ENCODE peak calls at places on chromosomes 12 and 14, in six cellular contexts. O, F, K, N, E and V are unnamed samples.
A peak's percentile ranks its signal among the peaks of the same experiment; 100 is the strongest.

GRCh38 chr14:68407275-68407674 is 385.6 kb downstream of the ZFP36L1 start:
- DNase-seq in O (no peak), F (no peak), K (no peak), N (no peak), E (no peak), V (no peak)

GRCh38 chr12:122909442-122910288 is 13.7 kb upstream of the VPS37B start:
- DNase-seq in O (no peak), F (no peak), K (no peak), N (no peak), E (no peak), V (no peak)

GRCh38 chr12:52191841-52192791 is at the start of gene KRT80:
- DNase-seq in O (peak; percentile 96), F (peak; percentile 93), K (peak; percentile 76), N (peak; percentile 99), E (peak; percentile 99), V (peak; percentile 98)

GRCh38 chr14:71314717-71315116 is 407.5 kb downstream of the PCNX1 start:
- DNase-seq in O (no peak), F (no peak), K (no peak), N (no peak), E (no peak), V (no peak)

GRCh38 chr12:78186670-78187069 is 356.0 kb downstream of the NAV3 start:
- DNase-seq in O (no peak), F (no peak), K (no peak), N (no peak), E (no peak), V (no peak)

GRCh38 chr14:59317782-59318505 is 129.5 kb downstream of the DAAM1 start:
- DNase-seq in O (no peak), F (no peak), K (no peak), N (no peak), E (no peak), V (no peak)

GRCh38 chr12:14238224-14238792 is 127.2 kb upstream of the ATF7IP start:
- DNase-seq in O (no peak), F (no peak), K (no peak), N (no peak), E (peak; percentile 63), V (no peak)

GRCh38 chr14:35047961-35048513 is 2.0 kb downstream of the FAM177A1 start:
- DNase-seq in O (no peak), F (no peak), K (no peak), N (no peak), E (no peak), V (no peak)

GRCh38 chr14:97107070-97107469 is 309.9 kb downstream of the VRK1 start:
- DNase-seq in O (no peak), F (no peak), K (no peak), N (peak; percentile 13), E (no peak), V (peak; percentile 42)

GRCh38 chr12:89733579-89734201 is 25.1 kb upstream of the ATP2B1 start:
- DNase-seq in O (no peak), F (no peak), K (no peak), N (no peak), E (peak; percentile 91), V (peak; percentile 55)

GRCh38 chr14:90517431-90517841 is 120.6 kb downstream of the CALM1 start:
- DNase-seq in O (no peak), F (no peak), K (no peak), N (no peak), E (no peak), V (no peak)

GRCh38 chr12:32618115-32618514 is 61.0 kb upstream of the DNM1L start:
- DNase-seq in O (no peak), F (no peak), K (no peak), N (no peak), E (no peak), V (no peak)

GRCh38 chr14:73662439-73663056 is 17.8 kb downstream of the DNAL1 start:
- DNase-seq in O (peak; percentile 62), F (no peak), K (no peak), N (peak; percentile 53), E (peak; percentile 89), V (peak; percentile 71)

GRCh38 chr14:20417250-20418186 is 4.2 kb upstream of the TEP1 start:
- DNase-seq in O (no peak), F (no peak), K (no peak), N (no peak), E (no peak), V (no peak)

GRCh38 chr12:57161491-57161890 is 14.1 kb upstream of the LRP1-AS start:
- DNase-seq in O (no peak), F (no peak), K (no peak), N (no peak), E (no peak), V (no peak)

GRCh38 chr12:109377139-109377685 is 29.5 kb downstream of the MYO1H start:
- DNase-seq in O (no peak), F (no peak), K (no peak), N (no peak), E (no peak), V (no peak)

GRCh38 chr14:99134333-99135046 is 137.5 kb downstream of the BCL11B start:
- DNase-seq in O (peak; percentile 21), F (no peak), K (no peak), N (no peak), E (no peak), V (no peak)

GRCh38 chr12:114342651-114343050 is 63.3 kb downstream of the TBX5 start:
- DNase-seq in O (no peak), F (no peak), K (no peak), N (no peak), E (no peak), V (no peak)

GRCh38 chr14:87088588-87088987 is 904.4 kb downstream of the GALC start:
- DNase-seq in O (no peak), F (no peak), K (no peak), N (no peak), E (no peak), V (no peak)

GRCh38 chr12:3218846-3219632 is 141.9 kb downstream of the TSPAN9 start:
- DNase-seq in O (no peak), F (peak; percentile 48), K (no peak), N (no peak), E (no peak), V (no peak)
- H3K27ac ChIP-seq in O (peak overlapping the region; percentile 89), F (peak overlapping the region; percentile 61), K (no peak overlapping the region), N (no peak overlapping the region), E (peak overlapping the region; percentile 87), V (peak overlapping the region; percentile 89)

DNA sequence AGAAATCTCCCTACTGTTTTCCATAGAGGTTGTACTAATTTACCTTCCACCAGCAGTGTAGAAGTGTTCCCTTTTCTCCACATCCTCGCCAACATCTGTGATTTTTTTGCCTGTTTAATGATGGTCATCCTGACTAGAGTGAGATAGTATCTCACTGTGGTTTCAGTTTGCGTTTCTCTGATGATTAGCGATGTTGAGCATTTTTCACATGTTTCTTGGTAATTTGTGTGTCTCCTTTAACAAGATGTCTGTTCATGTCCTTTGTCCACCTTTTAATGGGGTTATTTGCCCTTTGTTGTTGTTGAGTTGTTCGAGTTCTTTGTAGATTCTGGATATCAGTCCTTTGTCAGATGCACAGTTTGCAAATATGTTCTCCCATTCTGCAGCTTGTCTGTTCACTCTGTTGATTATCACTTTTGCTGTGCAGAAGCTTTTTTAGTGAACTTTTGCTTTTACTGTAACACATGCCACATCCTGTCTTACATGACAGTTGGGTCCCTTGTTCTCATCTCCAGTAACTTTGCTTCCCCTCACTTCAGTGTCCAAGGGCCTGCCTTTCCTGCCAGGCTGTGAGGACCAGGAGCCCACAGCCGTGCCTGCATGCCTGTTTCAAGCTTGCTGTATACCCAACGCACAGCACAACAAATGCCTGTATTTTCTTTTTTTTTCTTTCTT is 64.9 kb downstream of the SPRING1 start:
- DNase-seq in O (no peak), F (no peak), K (no peak), N (no peak), E (no peak), V (no peak)
- H3K27ac ChIP-seq in O (no peak overlapping the region), F (no peak overlapping the region), K (no peak overlapping the region), N (no peak overlapping the region), E (no peak overlapping the region), V (no peak overlapping the region)

GRCh38 chr12:48810817-48811453 is 7.4 kb upstream of the CACNB3 start:
- DNase-seq in O (no peak), F (peak; percentile 77), K (no peak), N (no peak), E (peak; percentile 81), V (no peak)
- H3K27ac ChIP-seq in O (peak overlapping the region; percentile 8), F (peak overlapping the region; percentile 95), K (no peak overlapping the region), N (peak overlapping the region; percentile 78), E (no peak overlapping the region), V (no peak overlapping the region)

GRCh38 chr14:104845033-104845666 is 19.9 kb upstream of the CEP170B start:
- DNase-seq in O (no peak), F (no peak), K (no peak), N (no peak), E (no peak), V (no peak)

GRCh38 chr14:104843006-104843405 is 22.1 kb upstream of the CEP170B start:
- DNase-seq in O (no peak), F (no peak), K (no peak), N (no peak), E (no peak), V (no peak)

GRCh38 chr14:104844306-104845032 is 20.6 kb upstream of the CEP170B start:
- DNase-seq in O (no peak), F (no peak), K (no peak), N (no peak), E (no peak), V (no peak)

GRCh38 chr14:104843442-104844305 is 21.4 kb upstream of the CEP170B start:
- DNase-seq in O (no peak), F (no peak), K (no peak), N (no peak), E (no peak), V (no peak)

GRCh38 chr14:104841730-104842129 is 23.3 kb upstream of the CEP170B start:
- DNase-seq in O (no peak), F (no peak), K (no peak), N (no peak), E (no peak), V (no peak)
- H3K27ac ChIP-seq in O (no peak overlapping the region), F (no peak overlapping the region), K (no peak overlapping the region), N (no peak overlapping the region), E (no peak overlapping the region), V (no peak overlapping the region)

GRCh38 chr14:76782885-76783566 is 21.8 kb downstream of the VASH1 start:
- DNase-seq in O (no peak), F (no peak), K (no peak), N (no peak), E (peak; percentile 68), V (no peak)

GRCh38 chr14:76786556-76786955 is 25.3 kb downstream of the VASH1 start:
- DNase-seq in O (no peak), F (no peak), K (no peak), N (no peak), E (no peak), V (no peak)

GRCh38 chr14:76784881-76785280 is 23.6 kb downstream of the VASH1 start:
- DNase-seq in O (peak; percentile 86), F (peak; percentile 69), K (peak; percentile 52), N (peak; percentile 97), E (peak; percentile 88), V (peak; percentile 86)

GRCh38 chr14:76782115-76782884 is 21.0 kb downstream of the VASH1 start:
- DNase-seq in O (no peak), F (no peak), K (no peak), N (no peak), E (no peak), V (no peak)

GRCh38 chr14:76784266-76784874 is 23.1 kb downstream of the VASH1 start:
- DNase-seq in O (no peak), F (no peak), K (no peak), N (no peak), E (no peak), V (no peak)
- H3K27ac ChIP-seq in O (peak overlapping the region; percentile 44), F (no peak overlapping the region), K (no peak overlapping the region), N (no peak overlapping the region), E (peak overlapping the region; percentile 72), V (no peak overlapping the region)

GRCh38 chr14:102442241-102443211 is 67.0 kb downstream of the ANKRD9 start:
- DNase-seq in O (no peak), F (no peak), K (no peak), N (no peak), E (no peak), V (peak; percentile 7)
- H3K27ac ChIP-seq in O (no peak overlapping the region), F (no peak overlapping the region), K (no peak overlapping the region), N (no peak overlapping the region), E (no peak overlapping the region), V (peak overlapping the region; percentile 59)